ENCODE peak calls at places on chromosomes 4 and X, in seven cellular contexts. T is T-helper 2 cell, Q is fibroblast of the aortic adventitia, U is iris pigment epithelial cell, O is Ammon's horn, H is hepatic stellate cell, I is T-helper 9 cell. W is an unnamed sample.
A peak's percentile ranks its signal among the peaks of the same experiment; 100 is the strongest.

GRCh38 chrX:41759817-41760216 is 35.8 kb downstream of the GPR82 start:
- DNase-seq in T (no peak), Q (peak; percentile 47), U (peak; percentile 52), O (peak; percentile 20), H (peak; percentile 4), I (no peak), W (peak; percentile 53)

GRCh38 chrX:43664258-43664657 is 8.2 kb downstream of the MAOA start:
- DNase-seq in T (no peak), Q (no peak), U (no peak), O (no peak), H (no peak), I (no peak), W (no peak)

GRCh38 chrX:125651426-125651825 is 331.8 kb downstream of the TEX13C start:
- DNase-seq in T (no peak), Q (no peak), U (peak; percentile 67), O (no peak), H (no peak), I (no peak), W (no peak)

GRCh38 chrX:133290076-133290475 is 71.9 kb upstream of the TFDP3 start:
- DNase-seq in T (no peak), Q (peak; percentile 62), U (peak; percentile 34), O (no peak), H (no peak), I (no peak), W (no peak)

GRCh38 chrX:130103605-130104004 is 6.7 kb downstream of the ELF4 start:
- DNase-seq in T (no peak), Q (no peak), U (no peak), O (no peak), H (no peak), I (no peak), W (no peak)

GRCh38 chr4:16257611-16258010 is 31.3 kb upstream of the TAPT1 start:
- DNase-seq in T (no peak), Q (no peak), U (no peak), O (no peak), H (no peak), I (no peak), W (no peak)

GRCh38 chrX:66030505-66031317 is 9.2 kb downstream of the VSIG4 start:
- DNase-seq in T (no peak), Q (peak; percentile 48), U (peak; percentile 4), O (no peak), H (no peak), I (no peak), W (peak; percentile 41)

GRCh38 chr4:128161138-128161537 is 100.0 kb downstream of the LARP1B start:
- DNase-seq in T (no peak), Q (no peak), U (no peak), O (no peak), H (no peak), I (no peak), W (peak; percentile 3)

GRCh38 chrX:72305286-72306084 is at the start of gene CITED1:
- DNase-seq in T (no peak), Q (no peak), U (no peak), O (no peak), H (no peak), I (no peak), W (no peak)